ENCODE peak calls at places on chromosome 11, in ten cellular contexts. C, U, Z, Y, A, W, F, P, E and D are unnamed samples.

GRCh38 chr11:64842851-64843841 is 1.3 kb downstream of the CDC42BPG start:
- DNase-seq in C (peak), U (no peak), Z (no peak), Y (no peak), A (no peak), W (peak), F (peak), P (no peak), E (no peak), D (no peak)

GRCh38 chr11:132318421-132319157 is 948.2 kb downstream of the NTM start:
- DNase-seq in C (no peak), U (peak), Z (peak), Y (no peak), A (no peak), W (no peak), F (no peak), P (peak), E (no peak), D (no peak)

GRCh38 chr11:78030429-78031325 is 7.6 kb upstream of the KCTD14 start:
- DNase-seq in C (peak), U (peak), Z (peak), Y (peak), A (no peak), W (peak), F (peak), P (peak), E (peak), D (no peak)

GRCh38 chr11:10923886-10924285 is 66.0 kb upstream of the ZBED5 start:
- DNase-seq in C (no peak), U (no peak), Z (no peak), Y (no peak), A (no peak), W (no peak), F (no peak), P (no peak), E (no peak), D (no peak)

GRCh38 chr11:79290766-79291165 is 150.1 kb downstream of the TENM4 start:
- DNase-seq in C (no peak), U (no peak), Z (no peak), Y (no peak), A (no peak), W (no peak), F (no peak), P (no peak), E (no peak), D (no peak)

GRCh38 chr11:96113100-96113710 is 189.3 kb upstream of the MTMR2 start:
- DNase-seq in C (no peak), U (peak), Z (peak), Y (no peak), A (peak), W (no peak), F (no peak), P (no peak), E (no peak), D (no peak)

GRCh38 chr11:77082838-77083552 is 16.2 kb downstream of the CAPN5 start:
- DNase-seq in C (no peak), U (peak), Z (peak), Y (no peak), A (peak), W (no peak), F (no peak), P (peak), E (no peak), D (no peak)

GRCh38 chr11:44775366-44776356 is 48.9 kb downstream of the TSPAN18 start:
- DNase-seq in C (peak), U (peak), Z (peak), Y (peak), A (peak), W (peak), F (peak), P (peak), E (peak), D (peak)

GRCh38 chr11:69964247-69964643 is 113.9 kb upstream of the ANO1 start:
- DNase-seq in C (no peak), U (no peak), Z (no peak), Y (no peak), A (no peak), W (no peak), F (no peak), P (no peak), E (no peak), D (no peak)

GRCh38 chr11:75264356-75264755 is 23.8 kb downstream of the TPBGL start:
- DNase-seq in C (no peak), U (no peak), Z (no peak), Y (no peak), A (no peak), W (peak), F (no peak), P (no peak), E (no peak), D (no peak)

GRCh38 chr11:36509265-36509664 is 807 bp downstream of the TRAF6 start:
- DNase-seq in C (no peak), U (peak), Z (peak), Y (peak), A (peak), W (peak), F (no peak), P (peak), E (peak), D (peak)

GRCh38 chr11:69661413-69661715 is 13.8 kb downstream of the LTO1 start:
- DNase-seq in C (no peak), U (no peak), Z (no peak), Y (no peak), A (no peak), W (no peak), F (no peak), P (no peak), E (no peak), D (no peak)

GRCh38 chr11:43404836-43405479 is 46.2 kb downstream of the TTC17 start:
- DNase-seq in C (no peak), U (no peak), Z (peak), Y (no peak), A (no peak), W (no peak), F (no peak), P (no peak), E (no peak), D (no peak)

GRCh38 chr11:114275295-114275694 is 20.9 kb upstream of the NNMT start:
- DNase-seq in C (no peak), U (no peak), Z (no peak), Y (no peak), A (no peak), W (no peak), F (no peak), P (no peak), E (no peak), D (no peak)

GRCh38 chr11:89405629-89406028 is 85.5 kb downstream of the NOX4 start:
- DNase-seq in C (peak), U (peak), Z (peak), Y (peak), A (peak), W (peak), F (no peak), P (no peak), E (no peak), D (no peak)

GRCh38 chr11:131253885-131254204 is 116.6 kb upstream of the NTM start:
- DNase-seq in C (no peak), U (no peak), Z (no peak), Y (peak), A (peak), W (peak), F (no peak), P (no peak), E (no peak), D (no peak)

GRCh38 chr11:15841898-15842297 is 514.4 kb downstream of the SOX6 start:
- DNase-seq in C (no peak), U (no peak), Z (no peak), Y (no peak), A (no peak), W (no peak), F (no peak), P (no peak), E (no peak), D (no peak)

GRCh38 chr11:46369458-46370152 is 11.9 kb upstream of the MDK start:
- DNase-seq in C (peak), U (peak), Z (peak), Y (peak), A (peak), W (peak), F (peak), P (peak), E (peak), D (peak)

GRCh38 chr11:109490953-109491733 is 69.2 kb downstream of the C11orf87 start:
- DNase-seq in C (no peak), U (peak), Z (no peak), Y (peak), A (no peak), W (no peak), F (no peak), P (peak), E (no peak), D (no peak)

GRCh38 chr11:43738600-43739409 is 58.3 kb downstream of the HSD17B12 start:
- DNase-seq in C (no peak), U (peak), Z (peak), Y (peak), A (peak), W (peak), F (peak), P (peak), E (no peak), D (no peak)

GRCh38 chr11:15186146-15186545 is 71.4 kb downstream of the INSC start:
- DNase-seq in C (no peak), U (no peak), Z (no peak), Y (no peak), A (peak), W (no peak), F (no peak), P (no peak), E (no peak), D (no peak)

GRCh38 chr11:94806436-94806835 is 38.3 kb downstream of the AMOTL1 start:
- DNase-seq in C (no peak), U (no peak), Z (no peak), Y (no peak), A (peak), W (no peak), F (no peak), P (no peak), E (no peak), D (no peak)

GRCh38 chr11:122807731-122808485 is 30.4 kb upstream of the CRTAM start:
- DNase-seq in C (no peak), U (peak), Z (peak), Y (no peak), A (peak), W (no peak), F (no peak), P (no peak), E (no peak), D (no peak)

GRCh38 chr11:132300283-132300682 is 929.9 kb downstream of the NTM start:
- DNase-seq in C (no peak), U (peak), Z (peak), Y (peak), A (no peak), W (peak), F (no peak), P (peak), E (peak), D (peak)

GRCh38 chr11:89477175-89477574 is 14.0 kb downstream of the NOX4 start:
- DNase-seq in C (peak), U (no peak), Z (no peak), Y (peak), A (no peak), W (peak), F (no peak), P (no peak), E (no peak), D (no peak)

GRCh38 chr11:58640386-58641023 is 18.0 kb downstream of the CNTF start:
- DNase-seq in C (no peak), U (no peak), Z (no peak), Y (no peak), A (no peak), W (no peak), F (no peak), P (no peak), E (no peak), D (no peak)

GRCh38 chr11:96307748-96308133 is 35.3 kb downstream of the MAML2 start:
- DNase-seq in C (peak), U (peak), Z (peak), Y (no peak), A (peak), W (no peak), F (peak), P (peak), E (no peak), D (no peak)

GRCh38 chr11:130003717-130004001 is 1.0 kb upstream of the PRDM10 start:
- DNase-seq in C (no peak), U (no peak), Z (no peak), Y (no peak), A (no peak), W (no peak), F (no peak), P (no peak), E (no peak), D (no peak)
- TF ChIP-seq CTCF in C (no peak), U (no peak), Z (no peak), Y (no peak), A (no peak), W (no peak), F (no peak), P (no peak), E (no peak), D (no peak)

DNA sequence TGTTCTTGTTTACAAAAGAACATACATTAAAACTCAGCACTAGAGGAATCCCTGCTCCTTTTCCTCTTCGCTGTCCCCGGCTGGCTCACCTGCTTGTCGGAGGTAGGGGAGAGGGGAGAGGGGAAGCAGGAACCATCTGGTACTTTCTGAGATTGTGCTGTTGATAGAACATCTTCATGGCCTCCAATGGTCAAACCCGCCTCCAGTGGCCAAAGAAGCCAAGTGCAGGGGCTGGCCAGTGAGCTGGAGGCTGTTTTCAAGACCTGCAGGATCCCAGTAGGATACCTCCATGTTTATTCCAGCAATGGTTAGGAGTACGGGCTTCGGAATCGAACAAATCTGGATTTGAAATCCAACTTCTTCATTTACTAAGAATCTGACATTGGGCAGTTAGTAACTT is 92.6 kb downstream of the PKNOX2 start:
- DNase-seq in C (peak), U (peak), Z (no peak), Y (peak), A (no peak), W (peak), F (no peak), P (no peak), E (peak), D (no peak)
- TF ChIP-seq CTCF in C (no peak), U (peak), Z (peak), Y (peak), A (peak), W (peak), F (peak), P (peak), E (peak), D (peak)

GRCh38 chr11:120304526-120304925 is 20.6 kb upstream of the TLCD5 start:
- DNase-seq in C (peak), U (no peak), Z (peak), Y (no peak), A (peak), W (no peak), F (no peak), P (no peak), E (no peak), D (no peak)
- TF ChIP-seq CTCF in C (no peak), U (no peak), Z (no peak), Y (no peak), A (no peak), W (no peak), F (no peak), P (no peak), E (no peak), D (no peak)

GRCh38 chr11:68214173-68215086 is 1.3 kb upstream of the KMT5B start:
- DNase-seq in C (no peak), U (no peak), Z (no peak), Y (peak), A (no peak), W (peak), F (no peak), P (peak), E (peak), D (peak)

GRCh38 chr11:68213555-68214172 is 568 bp upstream of the KMT5B start:
- DNase-seq in C (peak), U (peak), Z (peak), Y (peak), A (peak), W (peak), F (peak), P (peak), E (peak), D (peak)

GRCh38 chr11:68212421-68213134 is 518 bp downstream of the KMT5B start:
- DNase-seq in C (peak), U (peak), Z (peak), Y (peak), A (peak), W (peak), F (peak), P (peak), E (peak), D (peak)

GRCh38 chr11:68213135-68213515 is at the start of gene KMT5B:
- DNase-seq in C (no peak), U (peak), Z (peak), Y (peak), A (peak), W (no peak), F (no peak), P (peak), E (no peak), D (peak)

GRCh38 chr11:68211546-68211945 is 1.6 kb downstream of the KMT5B start:
- DNase-seq in C (no peak), U (no peak), Z (no peak), Y (no peak), A (no peak), W (no peak), F (no peak), P (no peak), E (no peak), D (no peak)
- TF ChIP-seq CTCF in C (no peak), U (no peak), Z (no peak), Y (no peak), A (no peak), W (no peak), F (no peak), P (no peak), E (no peak), D (no peak)

GRCh38 chr11:72222106-72222891 is 2.3 kb upstream of the INPPL1 start:
- DNase-seq in C (no peak), U (no peak), Z (no peak), Y (no peak), A (no peak), W (peak), F (no peak), P (no peak), E (no peak), D (no peak)

GRCh38 chr11:72224587-72225410 is at the start of gene INPPL1:
- DNase-seq in C (no peak), U (peak), Z (peak), Y (peak), A (peak), W (peak), F (peak), P (no peak), E (peak), D (peak)

GRCh38 chr11:72221386-72221785 is 3.2 kb upstream of the INPPL1 start:
- DNase-seq in C (no peak), U (no peak), Z (no peak), Y (no peak), A (no peak), W (no peak), F (no peak), P (no peak), E (no peak), D (no peak)

GRCh38 chr11:72223615-72224586 is 666 bp upstream of the INPPL1 start:
- DNase-seq in C (peak), U (peak), Z (peak), Y (peak), A (peak), W (peak), F (peak), P (no peak), E (peak), D (peak)

DNA sequence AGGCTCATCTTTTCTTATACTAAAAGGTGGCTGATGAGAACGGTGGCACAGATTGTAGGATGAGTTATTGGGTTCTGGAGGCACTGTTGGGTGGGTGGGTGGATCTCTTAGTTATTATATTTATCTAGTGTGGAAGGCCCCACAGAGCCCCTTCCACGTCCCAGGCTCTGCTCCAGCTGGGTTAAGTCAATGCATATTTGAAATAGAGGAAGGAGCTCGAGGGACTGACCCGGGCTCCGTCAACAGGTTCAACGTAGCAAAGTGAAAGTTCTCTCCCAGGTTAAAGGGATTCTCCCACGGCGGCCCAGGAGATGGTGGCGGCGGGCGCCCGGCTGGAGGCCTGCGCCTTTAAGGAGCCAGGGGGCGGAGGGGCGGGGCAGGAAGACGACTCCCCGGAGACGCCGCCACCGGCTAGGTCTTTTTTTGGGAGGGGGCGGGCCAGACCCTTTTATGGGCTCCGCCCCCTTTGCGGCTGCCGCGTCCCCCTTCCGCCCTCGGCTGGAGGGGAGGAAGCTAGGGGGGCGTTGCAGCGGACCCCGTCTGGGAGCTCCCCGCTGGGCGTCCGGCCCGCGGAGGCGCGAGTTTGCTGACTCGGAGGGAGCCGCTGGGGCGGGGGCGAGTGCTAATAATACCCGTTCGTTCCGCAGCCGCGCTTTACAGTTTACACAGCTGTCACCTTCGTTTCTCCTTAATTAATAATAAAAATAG is 1.5 kb upstream of the INPPL1 start:
- DNase-seq in C (peak), U (peak), Z (peak), Y (peak), A (peak), W (peak), F (peak), P (peak), E (peak), D (peak)
- TF ChIP-seq CTCF in C (no peak), U (peak), Z (peak), Y (no peak), A (no peak), W (peak), F (peak), P (peak), E (peak), D (no peak)

GRCh38 chr11:17974246-17974645 is 38.6 kb downstream of the SERGEF start:
- DNase-seq in C (no peak), U (no peak), Z (no peak), Y (no peak), A (no peak), W (no peak), F (no peak), P (no peak), E (no peak), D (no peak)

GRCh38 chr11:17967661-17968060 is 45.2 kb downstream of the SERGEF start:
- DNase-seq in C (no peak), U (no peak), Z (no peak), Y (no peak), A (no peak), W (no peak), F (no peak), P (no peak), E (no peak), D (no peak)

GRCh38 chr11:17968206-17968605 is 44.6 kb downstream of the SERGEF start:
- DNase-seq in C (no peak), U (no peak), Z (no peak), Y (no peak), A (no peak), W (no peak), F (no peak), P (no peak), E (no peak), D (no peak)

GRCh38 chr11:17976651-17977050 is 36.2 kb downstream of the SERGEF start:
- DNase-seq in C (no peak), U (no peak), Z (no peak), Y (no peak), A (no peak), W (no peak), F (no peak), P (no peak), E (no peak), D (no peak)

GRCh38 chr11:17972987-17973386 is 39.9 kb downstream of the SERGEF start:
- DNase-seq in C (peak), U (peak), Z (peak), Y (peak), A (peak), W (peak), F (peak), P (peak), E (peak), D (peak)
- TF ChIP-seq CTCF in C (peak), U (peak), Z (peak), Y (peak), A (peak), W (peak), F (peak), P (peak), E (peak), D (peak)